ENCODE peak calls at places on chromosomes 16 and 17, in seven cellular contexts. B is effector memory CD8-positive, alpha-beta T cell; R is RWPE1; N is iris pigment epithelial cell; S is WERI-Rb-1; E is AG08395; M is lower leg skin. H is an unnamed sample.

GRCh38 chr16:1884155-1884760 is 12.3 kb upstream of the MEIOB start:
- DNase-seq in B (no peak), R (no peak), N (peak), S (no peak), E (no peak), M (no peak), H (no peak)

GRCh38 chr17:61635913-61636432 is 45.0 kb upstream of the NACA2 start:
- DNase-seq in B (peak), R (peak), N (peak), S (peak), E (peak), M (no peak), H (peak)

GRCh38 chr17:46949291-46950174 is 26.6 kb downstream of the GOSR2 start:
- DNase-seq in B (no peak), R (peak), N (peak), S (peak), E (peak), M (no peak), H (no peak)

GRCh38 chr16:73385701-73386100 is 337.8 kb upstream of the ZFHX3 start:
- DNase-seq in B (no peak), R (no peak), N (no peak), S (no peak), E (no peak), M (no peak), H (no peak)

GRCh38 chr17:44314031-44314430 is 5.6 kb downstream of the RUNDC3A start:
- DNase-seq in B (no peak), R (no peak), N (no peak), S (no peak), E (no peak), M (no peak), H (no peak)

GRCh38 chr16:48053346-48053745 is 102.4 kb downstream of the ABCC12 start:
- DNase-seq in B (no peak), R (peak), N (peak), S (no peak), E (peak), M (peak), H (no peak)

GRCh38 chr16:14132696-14133048 is 61.6 kb downstream of the MRTFB start:
- DNase-seq in B (no peak), R (no peak), N (peak), S (no peak), E (peak), M (no peak), H (no peak)

GRCh38 chr17:8412089-8412488 is 14.5 kb upstream of the RNF222 start:
- DNase-seq in B (no peak), R (no peak), N (no peak), S (no peak), E (no peak), M (peak), H (no peak)

GRCh38 chr17:17554266-17554665 is 37.2 kb downstream of the PEMT start:
- DNase-seq in B (no peak), R (no peak), N (no peak), S (no peak), E (no peak), M (no peak), H (no peak)

GRCh38 chr16:28876973-28877641 is 1.2 kb upstream of the ATP2A1 start:
- DNase-seq in B (no peak), R (no peak), N (no peak), S (peak), E (no peak), M (no peak), H (no peak)

GRCh38 chr17:41731836-41732235 is 2.6 kb downstream of the HAP1 start:
- DNase-seq in B (no peak), R (no peak), N (no peak), S (no peak), E (no peak), M (no peak), H (no peak)

GRCh38 chr16:30351586-30352419 is 3.3 kb downstream of the CD2BP2 start:
- DNase-seq in B (no peak), R (no peak), N (peak), S (no peak), E (peak), M (no peak), H (no peak)

GRCh38 chr16:1532081-1532760 is 1.2 kb upstream of the TMEM204 start:
- DNase-seq in B (no peak), R (no peak), N (peak), S (no peak), E (no peak), M (peak), H (no peak)

GRCh38 chr16:71889147-71889546 is 5.2 kb upstream of the ZNF821 start:
- DNase-seq in B (no peak), R (no peak), N (no peak), S (no peak), E (no peak), M (no peak), H (no peak)

GRCh38 chr17:49456172-49456965 is 38.7 kb upstream of the NGFR start:
- DNase-seq in B (no peak), R (no peak), N (peak), S (no peak), E (peak), M (no peak), H (no peak)

GRCh38 chr17:61475726-61476125 is 23.5 kb downstream of the TBX4 start:
- DNase-seq in B (no peak), R (no peak), N (peak), S (no peak), E (peak), M (peak), H (no peak)

GRCh38 chr16:75074920-75075687 is 41.5 kb downstream of the LDHD start:
- DNase-seq in B (peak), R (no peak), N (peak), S (no peak), E (no peak), M (no peak), H (peak)

GRCh38 chr16:19130852-19131808 is 17.4 kb downstream of the ITPRIPL2 start:
- DNase-seq in B (no peak), R (no peak), N (peak), S (peak), E (peak), M (peak), H (no peak)

GRCh38 chr17:10579270-10579669 is 29.8 kb upstream of the MYH2 start:
- DNase-seq in B (no peak), R (peak), N (no peak), S (no peak), E (no peak), M (no peak), H (no peak)

GRCh38 chr17:74699236-74699635 is 13.5 kb downstream of the CD300LF start:
- DNase-seq in B (no peak), R (no peak), N (no peak), S (no peak), E (no peak), M (no peak), H (no peak)

GRCh38 chr17:72270530-72270929 is 149.7 kb downstream of the SOX9 start:
- DNase-seq in B (no peak), R (no peak), N (peak), S (no peak), E (peak), M (no peak), H (no peak)

GRCh38 chr17:66445229-66445628 is 142.8 kb downstream of the PRKCA start:
- DNase-seq in B (no peak), R (no peak), N (no peak), S (no peak), E (peak), M (no peak), H (no peak)

GRCh38 chr17:49402706-49403105 is 12.0 kb downstream of the PHB1 start:
- DNase-seq in B (no peak), R (no peak), N (no peak), S (peak), E (no peak), M (peak), H (no peak)

GRCh38 chr16:67934306-67935095 is 2.1 kb downstream of the PSMB10 start:
- DNase-seq in B (no peak), R (no peak), N (no peak), S (no peak), E (no peak), M (peak), H (no peak)

GRCh38 chr16:50272687-50273381 is 6.5 kb downstream of the ADCY7 start:
- DNase-seq in B (no peak), R (no peak), N (no peak), S (no peak), E (no peak), M (no peak), H (no peak)

GRCh38 chr16:86566601-86566965 is at the start of gene FOXC2:
- DNase-seq in B (no peak), R (peak), N (peak), S (no peak), E (peak), M (peak), H (no peak)

GRCh38 chr17:29570521-29570920 is 2.0 kb downstream of the TP53I13 start:
- DNase-seq in B (no peak), R (no peak), N (no peak), S (no peak), E (no peak), M (peak), H (no peak)

H was measured in immature natural killer cell.